ENCODE peak calls at places on chromosomes 12 and 14, in six cellular contexts. I is astrocyte; V is naive thymus-derived CD4-positive, alpha-beta T cell; K is GM23248; O is kidney; U is GM12878. M is an unnamed sample. For H3K36me3 and H3K4me1, the result is how much of the 10 kb centered on the place peaks cover.

GRCh38 chr12:32586390-32586789 is 92.7 kb upstream of the DNM1L start:
- DNase-seq in O (no peak), I (peak), V (no peak), K (peak), U (no peak), M (no peak)

GRCh38 chr14:60999536-60999935 is 18.5 kb downstream of the SLC38A6 start:
- DNase-seq in K (no peak), I (no peak), U (no peak), V (no peak), O (no peak), M (no peak)

GRCh38 chr12:20369164-20370000 is 1.0 kb downstream of the PDE3A start:
- DNase-seq in U (no peak), V (peak), I (peak), O (peak), K (peak), M (peak)

GRCh38 chr12:88401153-88401552 is 179.1 kb downstream of the KITLG start:
- DNase-seq in O (no peak), U (no peak), V (no peak), I (peak), K (no peak), M (no peak)

GRCh38 chr12:50914872-50915484 is 37.4 kb upstream of the HIGD1C start:
- DNase-seq in O (no peak), U (no peak), I (no peak), V (no peak), K (no peak), M (no peak)

GRCh38 chr14:67704484-67705089 is 2.9 kb downstream of the RDH12 start:
- DNase-seq in K (peak), U (peak), I (peak), O (no peak), V (peak), M (no peak)

GRCh38 chr12:22014783-22015144 is 31.3 kb upstream of the CMAS start:
- DNase-seq in U (no peak), K (peak), O (no peak), V (no peak), I (no peak), M (no peak)

GRCh38 chr12:6354539-6355393 is 12.9 kb upstream of the TNFRSF1A start:
- DNase-seq in O (peak), V (no peak), I (no peak), U (no peak), K (no peak), M (no peak)

GRCh38 chr12:4392223-4392742 is 12.8 kb upstream of the FGF23 start:
- DNase-seq in V (no peak), I (no peak), U (no peak), K (no peak), O (no peak), M (no peak)

GRCh38 chr12:51218607-51219161 is 822 bp upstream of the POU6F1 start:
- DNase-seq in K (no peak), V (no peak), O (peak), U (no peak), I (no peak), M (no peak)

GRCh38 chr14:59570122-59570521 is 6.5 kb downstream of the CCDC175 start:
- DNase-seq in V (no peak), O (no peak), K (no peak), U (no peak), I (no peak), M (no peak)

GRCh38 chr14:73712071-73712506 is 2.1 kb downstream of the PNMA1 start:
- DNase-seq in V (peak), O (no peak), K (peak), I (no peak), U (no peak), M (no peak)

GRCh38 chr12:884746-885414 is 64.6 kb downstream of the RAD52 start:
- DNase-seq in I (no peak), U (no peak), V (no peak), O (no peak), K (no peak), M (no peak)

GRCh38 chr12:89693639-89694202 is 14.9 kb downstream of the ATP2B1 start:
- DNase-seq in I (peak), K (no peak), V (no peak), O (no peak), U (no peak), M (no peak)

GRCh38 chr12:56271031-56271430 is 4.3 kb downstream of the COQ10A start:
- DNase-seq in V (no peak), I (no peak), U (no peak), K (peak), O (no peak), M (no peak)

GRCh38 chr12:19248929-19249602 is 119.5 kb downstream of the PLEKHA5 start:
- DNase-seq in O (no peak), I (no peak), V (no peak), K (peak), U (no peak), M (no peak)

GRCh38 chr14:54348001-54348611 is 48.7 kb upstream of the CDKN3 start:
- DNase-seq in V (no peak), U (no peak), O (no peak), K (peak), I (no peak), M (no peak)

GRCh38 chr12:93922583-93923006 is 225.8 kb upstream of the PLXNC1 start:
- DNase-seq in I (no peak), U (no peak), V (no peak), K (no peak), O (no peak), M (no peak)

GRCh38 chr14:29558516-29558915 is 369.1 kb downstream of the PRKD1 start:
- DNase-seq in I (peak), V (no peak), K (peak), O (no peak), U (no peak), M (no peak)

GRCh38 chr12:132812631-132813305 is 15.9 kb downstream of the GOLGA3 start:
- DNase-seq in I (peak), O (no peak), V (no peak), U (no peak), K (peak), M (no peak)
- H3K36me3 ChIP-seq in I (under half), O (under half), V (half or more), U (under half), K (half or more), M (half or more)

DNA sequence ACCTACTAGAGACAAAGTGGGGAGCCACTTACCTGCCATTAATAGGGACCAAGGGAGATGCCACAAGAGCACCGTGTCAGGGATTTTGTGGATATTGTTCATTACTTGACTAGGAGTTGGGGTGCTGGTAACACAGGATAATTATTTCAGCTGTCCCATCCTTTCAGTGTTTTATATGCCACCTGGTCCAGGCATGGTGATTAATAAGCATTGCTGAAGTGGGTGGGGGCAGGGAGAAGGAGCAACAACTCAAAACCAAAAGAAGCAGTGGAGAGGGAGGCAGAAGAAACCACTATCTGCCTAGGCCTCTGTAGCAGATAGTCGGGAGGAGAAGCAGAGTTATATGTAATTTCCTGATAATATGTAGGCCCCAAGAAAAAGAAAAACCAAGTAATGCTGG is 184.6 kb downstream of the NPAS3 start:
- DNase-seq in I (no peak), O (no peak), U (no peak), V (no peak), K (no peak), M (no peak)
- H3K4me3 ChIP-seq in I (no peak), O (no peak), U (no peak), V (no peak), K (no peak), M (no peak)

GRCh38 chr12:124391340-124392261 is 96.7 kb downstream of the RFLNA start:
- DNase-seq in U (peak), V (peak), I (peak), O (peak), K (peak), M (no peak)

GRCh38 chr12:124392271-124392990 is 97.5 kb downstream of the RFLNA start:
- DNase-seq in V (no peak), I (peak), O (peak), U (no peak), K (peak), M (no peak)

GRCh38 chr12:124393831-124394230 is 98.9 kb downstream of the RFLNA start:
- DNase-seq in V (no peak), I (no peak), K (no peak), O (no peak), U (no peak), M (no peak)

GRCh38 chr12:124394462-124395128 is 99.7 kb downstream of the RFLNA start:
- DNase-seq in U (no peak), K (peak), V (no peak), O (no peak), I (peak), M (no peak)

DNA sequence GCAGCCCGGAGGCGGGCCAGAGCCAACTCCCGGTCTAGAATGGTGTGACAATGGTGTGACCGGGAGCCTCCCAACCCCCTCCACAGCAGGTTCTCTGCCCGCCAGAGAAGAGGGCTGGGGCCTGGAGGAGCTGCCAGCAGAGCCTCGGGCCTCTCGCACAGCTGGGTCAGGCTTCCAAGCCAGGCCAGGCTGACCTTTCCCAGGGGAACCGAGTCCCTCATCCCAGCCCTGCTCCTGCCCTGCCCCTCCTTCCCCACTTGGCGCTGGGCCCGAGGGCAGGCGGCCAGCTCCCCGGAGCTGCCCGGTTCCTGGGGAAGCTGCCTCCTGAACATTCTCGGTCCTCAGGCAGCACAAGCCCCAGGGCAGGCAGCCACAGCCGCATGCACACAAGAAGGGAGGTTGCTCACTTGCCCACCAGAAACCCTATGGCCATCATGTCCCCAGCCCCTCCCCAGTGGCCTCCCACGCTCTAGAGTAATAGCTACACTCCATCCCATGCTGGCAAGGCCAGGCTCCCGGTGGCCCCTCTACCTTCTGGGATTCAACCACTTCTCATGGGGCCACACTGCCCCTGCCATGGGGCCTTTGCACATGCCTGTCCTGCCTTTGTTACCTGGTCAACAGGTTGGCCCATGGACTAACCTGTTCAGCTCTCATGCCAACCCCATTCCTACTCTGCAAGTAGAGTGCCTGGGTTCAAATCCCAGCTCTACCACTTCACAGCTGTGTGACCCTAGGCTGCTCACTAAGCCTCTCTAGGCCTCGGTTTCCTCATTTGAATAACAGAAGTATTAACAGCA is 98.3 kb downstream of the RFLNA start:
- DNase-seq in O (peak), U (no peak), V (no peak), I (peak), K (peak), M (peak)
- H3K4me1 ChIP-seq in O (under half), U (under half), V (under half), I (half or more), K (under half), M (half or more)

GRCh38 chr12:121825041-121825523 is 21.3 kb downstream of the SETD1B start:
- DNase-seq in U (no peak), O (peak), V (no peak), I (no peak), K (no peak), M (no peak)
- H3K36me3 ChIP-seq in U (under half), O (under half), V (half or more), I (under half), K (under half), M (half or more)

GRCh38 chr12:47725091-47725772 is at the start of gene ENDOU:
- DNase-seq in K (no peak), V (no peak), O (no peak), U (no peak), I (no peak), M (no peak)
- H3K4me3 ChIP-seq in K (peak), V (no peak), O (no peak), U (no peak), I (no peak), M (no peak)

GRCh38 chr12:47801170-47801903 is 18.4 kb downstream of the HDAC7 start:
- DNase-seq in I (no peak), O (peak), K (peak), U (no peak), V (no peak), M (no peak)
- H3K4me1 ChIP-seq in I (under half), O (half or more), K (under half), U (under half), V (half or more), M (half or more)

M was measured in thoracic aorta.